ENCODE peak calls at places on chromosomes 3 and 15, in five cellular contexts. H is SK-N-SH, V is OCI-LY7, K is GM23248, O is GM23338. Q is an unnamed sample.
A peak's percentile ranks its signal among the peaks of the same experiment; 100 is the strongest.

GRCh38 chr3:150061288-150062018 is 90.8 kb upstream of the PFN2 start:
- DNase-seq in H (no peak), V (no peak), K (no peak), O (no peak), Q (no peak)

GRCh38 chr3:64872385-64872784 is 184.6 kb upstream of the ADAMTS9 start:
- DNase-seq in H (no peak), V (no peak), K (no peak), O (no peak), Q (no peak)

GRCh38 chr15:97909291-97909891 is 51.1 kb upstream of the ARRDC4 start:
- DNase-seq in H (peak; percentile 72), V (peak; percentile 51), K (peak; percentile 71), O (peak; percentile 81), Q (peak; percentile 79)

GRCh38 chr3:55540579-55540978 is 53.5 kb upstream of the WNT5A start:
- DNase-seq in H (no peak), V (no peak), K (no peak), O (peak; percentile 38), Q (no peak)

GRCh38 chr3:111917300-111917699 is 58.2 kb downstream of the PHLDB2 start:
- DNase-seq in H (no peak), V (no peak), K (peak; percentile 65), O (peak; percentile 71), Q (peak; percentile 94)

GRCh38 chr3:186784820-186785516 is 1.6 kb downstream of the EIF4A2 start:
- DNase-seq in H (no peak), V (no peak), K (peak; percentile 39), O (no peak), Q (no peak)

GRCh38 chr3:185605566-185605965 is 19.5 kb downstream of the SENP2 start:
- DNase-seq in H (no peak), V (no peak), K (no peak), O (no peak), Q (no peak)

GRCh38 chr15:25173241-25174028 is 218.6 kb downstream of the SNRPN start:
- DNase-seq in H (no peak), V (no peak), K (no peak), O (no peak), Q (no peak)

GRCh38 chr15:89486726-89487050 is 9.7 kb downstream of the RHCG start:
- DNase-seq in H (no peak), V (no peak), K (peak; percentile 22), O (peak; percentile 69), Q (no peak)

GRCh38 chr3:97872209-97873042 is 50.6 kb downstream of the CRYBG3 start:
- DNase-seq in H (peak; percentile 19), V (no peak), K (peak; percentile 98), O (no peak), Q (peak; percentile 98)

GRCh38 chr3:8911781-8912180 is 51.5 kb downstream of the RAD18 start:
- DNase-seq in H (no peak), V (no peak), K (no peak), O (no peak), Q (no peak)

GRCh38 chr3:123503200-123503599 is 54.3 kb upstream of the ADCY5 start:
- DNase-seq in H (no peak), V (no peak), K (no peak), O (peak; percentile 49), Q (no peak)

GRCh38 chr3:78645628-78646310 is 1122.0 kb downstream of the ROBO1 start:
- DNase-seq in H (peak; percentile 36), V (peak; percentile 56), K (peak; percentile 81), O (peak; percentile 91), Q (peak; percentile 93)

GRCh38 chr15:48149858-48150257 is 28.2 kb downstream of the MYEF2 start:
- DNase-seq in H (no peak), V (no peak), K (peak; percentile 34), O (peak; percentile 31), Q (peak; percentile 43)

GRCh38 chr3:163071684-163072083 is 1575.1 kb downstream of the OTOL1 start:
- DNase-seq in H (no peak), V (no peak), K (peak; percentile 48), O (no peak), Q (peak; percentile 81)

GRCh38 chr3:132721479-132722164 is 587 bp downstream of the NPHP3 start:
- DNase-seq in H (no peak), V (no peak), K (peak; percentile 89), O (peak; percentile 82), Q (peak; percentile 40)

GRCh38 chr15:36951747-36952247 is 148.6 kb downstream of the MEIS2 start:
- DNase-seq in H (no peak), V (no peak), K (peak; percentile 85), O (no peak), Q (peak; percentile 61)

GRCh38 chr15:94225616-94226015 is 5.7 kb upstream of the MCTP2 start:
- DNase-seq in H (no peak), V (no peak), K (peak; percentile 31), O (no peak), Q (no peak)

GRCh38 chr15:90706394-90707327 is 10.5 kb upstream of the BLM start:
- DNase-seq in H (peak; percentile 55), V (no peak), K (no peak), O (no peak), Q (no peak)

GRCh38 chr15:60945196-60945595 is 283.9 kb downstream of the RORA start:
- DNase-seq in H (peak; percentile 87), V (no peak), K (peak; percentile 15), O (no peak), Q (no peak)

DNA sequence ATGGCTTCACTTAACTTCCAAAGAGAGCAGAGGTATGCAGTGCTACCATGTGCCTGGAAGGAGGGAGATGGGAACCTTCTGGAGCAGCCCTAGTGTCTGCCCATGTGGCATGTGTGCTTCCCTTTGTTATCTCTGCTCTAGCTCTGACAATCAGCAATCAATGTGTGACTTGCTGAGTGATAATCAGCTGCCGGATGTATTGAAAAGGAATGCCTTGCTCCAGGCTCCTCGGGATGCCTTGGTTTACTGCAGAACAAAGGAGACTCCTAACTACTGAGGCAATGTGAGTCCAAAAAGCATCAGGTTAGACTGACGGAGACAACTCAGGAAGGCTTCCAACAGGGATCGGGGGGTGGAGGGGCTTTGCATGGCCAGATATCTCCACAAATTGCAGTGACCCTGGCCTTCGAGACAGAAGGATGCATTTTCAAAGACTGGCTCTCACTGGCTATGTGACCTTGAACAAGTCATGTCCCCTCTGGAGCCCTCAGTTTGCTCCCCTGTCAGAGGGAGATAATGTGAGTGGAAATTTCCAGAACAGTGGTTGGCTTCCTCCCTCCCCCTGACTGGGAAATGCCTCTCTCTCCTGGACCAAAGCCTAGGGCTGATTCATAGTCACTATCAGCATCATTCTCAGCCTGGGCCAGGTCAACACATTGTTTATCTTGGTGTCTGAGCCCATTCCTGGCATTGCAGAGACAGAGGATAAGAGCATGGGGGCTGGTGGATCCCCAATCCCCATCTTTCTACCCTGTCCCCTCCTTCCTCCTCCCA is 35.8 kb upstream of the CORO2B start:
- DNase-seq in H (no peak), V (no peak), K (peak; percentile 94), O (no peak), Q (peak; percentile 55)
- TF ChIP-seq EZH2phosphoT487 in H (no peak), V (no peak), K (no peak), O (no peak), Q (no peak)

DNA sequence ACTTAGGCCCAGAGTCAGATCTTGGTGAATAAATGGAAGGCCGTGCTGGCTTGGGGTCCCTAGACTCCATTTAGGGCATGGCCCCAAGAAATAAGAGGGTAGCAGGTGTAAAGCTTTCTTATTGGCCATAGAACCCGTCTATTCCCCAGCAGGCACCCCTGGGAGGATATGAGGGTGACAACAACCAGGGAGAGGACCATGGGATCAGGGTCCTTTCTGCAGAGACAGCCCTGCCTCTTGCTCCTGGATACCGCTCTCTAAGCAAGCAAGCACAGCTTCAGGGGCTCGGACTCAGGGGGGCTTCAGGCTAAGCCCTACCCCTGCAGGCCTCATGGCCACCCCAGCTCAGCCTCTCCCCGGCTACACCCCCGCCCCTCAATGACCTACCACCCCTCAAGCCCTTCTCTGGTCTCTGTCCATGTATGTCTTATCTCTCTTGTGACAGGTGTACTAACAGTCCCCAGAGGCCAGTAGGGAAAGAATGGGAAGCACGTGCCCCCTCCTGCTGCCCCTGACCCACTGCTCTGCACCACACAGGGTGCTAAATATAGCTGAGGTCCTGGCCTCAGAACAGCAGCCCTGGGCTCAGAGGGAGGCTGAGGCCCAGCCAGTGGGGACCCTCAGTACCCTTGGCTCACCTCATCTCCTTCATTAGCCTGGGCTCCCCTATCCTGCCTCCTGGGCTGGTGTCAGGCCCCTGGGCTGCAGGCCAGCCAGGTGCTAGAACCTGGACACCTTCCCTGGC is 1.9 kb downstream of the XIRP1 start:
- DNase-seq in H (no peak), V (no peak), K (no peak), O (no peak), Q (no peak)
- H3K4me3 ChIP-seq in H (no peak overlapping the region), V (no peak overlapping the region), K (no peak overlapping the region), O (no peak overlapping the region), Q (no peak overlapping the region)

GRCh38 chr3:17845026-17845425 is 102.6 kb upstream of the TBC1D5 start:
- DNase-seq in H (no peak), V (no peak), K (peak; percentile 68), O (no peak), Q (no peak)

GRCh38 chr3:17840126-17840525 is 97.7 kb upstream of the TBC1D5 start:
- DNase-seq in H (no peak), V (no peak), K (no peak), O (no peak), Q (no peak)

GRCh38 chr3:17840651-17841050 is 98.2 kb upstream of the TBC1D5 start:
- DNase-seq in H (no peak), V (no peak), K (no peak), O (no peak), Q (no peak)

GRCh38 chr3:17836919-17837318 is 94.5 kb upstream of the TBC1D5 start:
- DNase-seq in H (no peak), V (no peak), K (no peak), O (no peak), Q (no peak)

DNA sequence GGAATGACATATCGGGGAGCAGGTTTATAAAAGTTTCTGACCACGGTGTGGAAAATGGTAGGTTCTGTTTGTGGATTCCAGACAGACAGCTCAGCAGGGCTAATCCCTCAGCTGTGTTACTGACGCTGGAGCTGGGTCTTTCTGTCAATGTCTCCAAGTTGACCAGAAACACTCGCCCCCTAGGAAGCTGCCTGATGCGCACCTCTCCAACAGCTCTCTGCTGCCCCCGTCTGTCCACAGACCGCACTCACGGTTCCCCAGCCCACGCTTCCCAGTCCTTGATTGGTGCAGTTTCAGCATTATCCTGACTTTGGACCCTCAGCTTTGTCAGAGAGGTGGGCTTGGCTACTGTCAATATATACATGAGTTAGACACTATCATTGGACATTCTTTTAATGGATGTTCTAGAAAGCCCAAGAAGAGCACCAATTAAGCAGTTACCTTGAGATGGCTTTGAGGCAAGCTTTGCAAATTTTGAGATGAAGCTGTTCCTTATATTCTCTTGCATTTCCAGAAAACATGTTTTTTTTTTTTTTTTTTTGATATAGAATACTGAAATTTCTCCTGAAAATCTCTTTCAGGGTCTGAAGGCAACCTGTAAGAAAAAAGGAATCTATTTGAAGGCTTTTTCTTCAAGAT is 98.9 kb upstream of the TBC1D5 start:
- DNase-seq in H (peak; percentile 75), V (peak; percentile 73), K (peak; percentile 76), O (peak; percentile 90), Q (peak; percentile 83)
- H2AFZ ChIP-seq in H (no peak overlapping the region), V (no peak overlapping the region), K (peak overlapping the region; percentile 31), O (peak overlapping the region; percentile 78), Q (peak overlapping the region; percentile 40)

GRCh38 chr3:141797819-141798405 is 34.7 kb downstream of the GRK7 start:
- DNase-seq in H (no peak), V (no peak), K (no peak), O (no peak), Q (no peak)

GRCh38 chr3:141797167-141797773 is 34.1 kb downstream of the GRK7 start:
- DNase-seq in H (no peak), V (no peak), K (peak; percentile 66), O (peak; percentile 96), Q (no peak)

GRCh38 chr3:141795311-141795710 is 32.1 kb downstream of the GRK7 start:
- DNase-seq in H (no peak), V (no peak), K (peak; percentile 25), O (no peak), Q (no peak)

GRCh38 chr3:141795719-141796435 is 32.7 kb downstream of the GRK7 start:
- DNase-seq in H (peak; percentile 42), V (no peak), K (peak; percentile 72), O (no peak), Q (no peak)

GRCh38 chr3:141796436-141797166 is 33.4 kb downstream of the GRK7 start:
- DNase-seq in H (no peak), V (peak; percentile 79), K (peak; percentile 72), O (no peak), Q (no peak)
- TF ChIP-seq EZH2phosphoT487 in H (no peak), V (no peak), K (no peak), O (no peak), Q (no peak)

Q was measured in PC-3.